ENCODE peak calls at places on chromosome 11, in seven cellular contexts. One of them, this sample, is unnamed.

GRCh38 chr11:69101100-69101791 is 52.5 kb downstream of the TPCN2 start:
- DNase-seq in breast epithelium: peak
- DNase-seq in fibroblast of mammary gland: peak
- DNase-seq in heart right ventricle: peak
- DNase-seq in AG09309: no peak
- DNase-seq in pancreas: peak
- DNase-seq in kidney epithelial cell: no peak
- DNase-seq in this sample: peak

GRCh38 chr11:110711776-110712642 is at the start of gene ARHGAP20:
- DNase-seq in AG09309: no peak
- DNase-seq in heart right ventricle: peak
- DNase-seq in kidney epithelial cell: no peak
- DNase-seq in fibroblast of mammary gland: peak
- DNase-seq in breast epithelium: peak
- DNase-seq in pancreas: peak
- DNase-seq in this sample: no peak

GRCh38 chr11:120516461-120517389 is 5.2 kb downstream of the GRIK4 start:
- DNase-seq in heart right ventricle: no peak
- DNase-seq in AG09309: no peak
- DNase-seq in pancreas: no peak
- DNase-seq in breast epithelium: peak
- DNase-seq in fibroblast of mammary gland: no peak
- DNase-seq in kidney epithelial cell: no peak
- DNase-seq in this sample: no peak

GRCh38 chr11:14386895-14387480 is 28.0 kb upstream of the RRAS2 start:
- DNase-seq in pancreas: no peak
- DNase-seq in heart right ventricle: peak
- DNase-seq in breast epithelium: no peak
- DNase-seq in kidney epithelial cell: no peak
- DNase-seq in AG09309: peak
- DNase-seq in fibroblast of mammary gland: peak
- DNase-seq in this sample: no peak

GRCh38 chr11:123654566-123655081 is at the start of gene SCN3B:
- DNase-seq in AG09309: no peak
- DNase-seq in kidney epithelial cell: peak
- DNase-seq in heart right ventricle: peak
- DNase-seq in breast epithelium: peak
- DNase-seq in fibroblast of mammary gland: peak
- DNase-seq in pancreas: peak
- DNase-seq in this sample: no peak

GRCh38 chr11:1559103-1559951 is 12.7 kb downstream of the DUSP8 start:
- DNase-seq in breast epithelium: peak
- DNase-seq in heart right ventricle: peak
- DNase-seq in pancreas: peak
- DNase-seq in kidney epithelial cell: peak
- DNase-seq in AG09309: peak
- DNase-seq in fibroblast of mammary gland: no peak
- DNase-seq in this sample: peak

GRCh38 chr11:73570415-73571114 is 27.3 kb downstream of the FAM168A start:
- DNase-seq in kidney epithelial cell: peak
- DNase-seq in fibroblast of mammary gland: peak
- DNase-seq in AG09309: no peak
- DNase-seq in heart right ventricle: no peak
- DNase-seq in breast epithelium: no peak
- DNase-seq in pancreas: no peak
- DNase-seq in this sample: no peak

GRCh38 chr11:115304774-115305472 is 199.3 kb downstream of the CADM1 start:
- DNase-seq in fibroblast of mammary gland: no peak
- DNase-seq in breast epithelium: no peak
- DNase-seq in kidney epithelial cell: no peak
- DNase-seq in pancreas: no peak
- DNase-seq in heart right ventricle: no peak
- DNase-seq in AG09309: no peak
- DNase-seq in this sample: no peak

GRCh38 chr11:74988541-74989268 is at the start of gene NEU3:
- DNase-seq in kidney epithelial cell: peak
- DNase-seq in fibroblast of mammary gland: peak
- DNase-seq in heart right ventricle: peak
- DNase-seq in AG09309: peak
- DNase-seq in pancreas: peak
- DNase-seq in breast epithelium: peak
- DNase-seq in this sample: no peak

DNA sequence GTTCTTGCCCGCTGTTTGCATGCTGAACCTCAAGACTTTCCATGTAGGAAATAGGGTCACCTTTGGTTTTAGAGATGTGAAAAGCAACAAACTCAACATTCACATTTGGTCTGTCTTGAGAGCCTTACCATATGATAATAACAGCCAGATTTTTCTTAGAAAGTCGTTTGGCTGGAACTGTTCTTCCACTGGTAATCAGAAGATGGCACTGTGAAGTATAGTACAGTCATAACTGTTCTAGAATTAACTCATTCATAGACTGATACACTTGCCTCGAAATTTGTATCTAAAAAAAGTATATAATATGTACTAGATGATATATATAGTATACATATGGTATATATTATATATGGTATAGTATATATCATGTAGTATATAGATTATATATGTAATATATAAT is 12.3 kb downstream of the LUZP2 start:
- DNase-seq in AG09309: no peak
- DNase-seq in pancreas: no peak
- DNase-seq in breast epithelium: no peak
- DNase-seq in kidney epithelial cell: no peak
- DNase-seq in fibroblast of mammary gland: no peak
- DNase-seq in heart right ventricle: no peak
- DNase-seq in this sample: no peak
- TF ChIP-seq CTCF in AG09309: no peak
- TF ChIP-seq CTCF in pancreas: no peak
- TF ChIP-seq CTCF in breast epithelium: no peak
- TF ChIP-seq CTCF in kidney epithelial cell: peak
- TF ChIP-seq CTCF in fibroblast of mammary gland: no peak
- TF ChIP-seq CTCF in heart right ventricle: peak
- TF ChIP-seq CTCF in this sample: peak

GRCh38 chr11:132493786-132494185 is 1038.5 kb downstream of the OPCML start:
- DNase-seq in fibroblast of mammary gland: no peak
- DNase-seq in pancreas: no peak
- DNase-seq in breast epithelium: no peak
- DNase-seq in heart right ventricle: no peak
- DNase-seq in kidney epithelial cell: no peak
- DNase-seq in AG09309: no peak
- DNase-seq in this sample: no peak

GRCh38 chr11:132496341-132496740 is 1036.0 kb downstream of the OPCML start:
- DNase-seq in breast epithelium: no peak
- DNase-seq in heart right ventricle: no peak
- DNase-seq in kidney epithelial cell: peak
- DNase-seq in AG09309: no peak
- DNase-seq in fibroblast of mammary gland: no peak
- DNase-seq in pancreas: no peak
- DNase-seq in this sample: no peak

GRCh38 chr11:132486060-132486459 is 1046.2 kb downstream of the OPCML start:
- DNase-seq in fibroblast of mammary gland: no peak
- DNase-seq in breast epithelium: no peak
- DNase-seq in heart right ventricle: no peak
- DNase-seq in pancreas: no peak
- DNase-seq in AG09309: no peak
- DNase-seq in kidney epithelial cell: no peak
- DNase-seq in this sample: no peak

GRCh38 chr11:132490976-132491375 is 1041.3 kb downstream of the OPCML start:
- DNase-seq in heart right ventricle: no peak
- DNase-seq in fibroblast of mammary gland: no peak
- DNase-seq in pancreas: no peak
- DNase-seq in breast epithelium: no peak
- DNase-seq in kidney epithelial cell: no peak
- DNase-seq in AG09309: no peak
- DNase-seq in this sample: no peak
- TF ChIP-seq CTCF in heart right ventricle: no peak
- TF ChIP-seq CTCF in fibroblast of mammary gland: no peak
- TF ChIP-seq CTCF in pancreas: no peak
- TF ChIP-seq CTCF in breast epithelium: no peak
- TF ChIP-seq CTCF in kidney epithelial cell: no peak
- TF ChIP-seq CTCF in AG09309: no peak
- TF ChIP-seq CTCF in this sample: no peak

GRCh38 chr11:108793138-108793537 is 128.3 kb downstream of the DDX10 start:
- DNase-seq in heart right ventricle: no peak
- DNase-seq in AG09309: no peak
- DNase-seq in pancreas: no peak
- DNase-seq in kidney epithelial cell: no peak
- DNase-seq in fibroblast of mammary gland: no peak
- DNase-seq in breast epithelium: no peak
- DNase-seq in this sample: no peak
- TF ChIP-seq CTCF in heart right ventricle: no peak
- TF ChIP-seq CTCF in AG09309: no peak
- TF ChIP-seq CTCF in pancreas: no peak
- TF ChIP-seq CTCF in kidney epithelial cell: no peak
- TF ChIP-seq CTCF in fibroblast of mammary gland: no peak
- TF ChIP-seq CTCF in breast epithelium: no peak
- TF ChIP-seq CTCF in this sample: no peak

GRCh38 chr11:62123669-62124185 is at the start of gene INCENP:
- DNase-seq in fibroblast of mammary gland: peak
- DNase-seq in pancreas: peak
- DNase-seq in heart right ventricle: peak
- DNase-seq in breast epithelium: peak
- DNase-seq in kidney epithelial cell: peak
- DNase-seq in AG09309: peak
- DNase-seq in this sample: peak
- TF ChIP-seq CTCF in fibroblast of mammary gland: no peak
- TF ChIP-seq CTCF in pancreas: no peak
- TF ChIP-seq CTCF in heart right ventricle: peak
- TF ChIP-seq CTCF in breast epithelium: no peak
- TF ChIP-seq CTCF in kidney epithelial cell: no peak
- TF ChIP-seq CTCF in AG09309: no peak
- TF ChIP-seq CTCF in this sample: peak

GRCh38 chr11:18540207-18541009 is 13.7 kb upstream of the TSG101 start:
- DNase-seq in kidney epithelial cell: no peak
- DNase-seq in pancreas: no peak
- DNase-seq in heart right ventricle: no peak
- DNase-seq in fibroblast of mammary gland: peak
- DNase-seq in breast epithelium: no peak
- DNase-seq in AG09309: no peak
- DNase-seq in this sample: peak
- TF ChIP-seq CTCF in kidney epithelial cell: peak
- TF ChIP-seq CTCF in pancreas: no peak
- TF ChIP-seq CTCF in heart right ventricle: peak
- TF ChIP-seq CTCF in fibroblast of mammary gland: peak
- TF ChIP-seq CTCF in breast epithelium: no peak
- TF ChIP-seq CTCF in AG09309: peak
- TF ChIP-seq CTCF in this sample: peak

This sample was measured in LNCaP clone FGC.